ENCODE peak calls at places on chromosomes 3 and 15, in four cellular contexts. One of them, this sample, is unnamed.
A peak's percentile ranks its signal among the peaks of the same experiment; 100 is the strongest.

GRCh38 chr3:34046154-34046553 is 247.7 kb downstream of the PDCD6IP start:
- DNase-seq in mammary epithelial cell: no peak
- DNase-seq in GM23338: no peak
- DNase-seq in psoas muscle: no peak
- DNase-seq in this sample: no peak

GRCh38 chr3:53134631-53135232 is 4.5 kb upstream of the RFT1 start:
- DNase-seq in GM23338: peak; percentile 85
- DNase-seq in psoas muscle: peak; percentile 89
- DNase-seq in mammary epithelial cell: peak; percentile 59
- DNase-seq in this sample: peak; percentile 24

GRCh38 chr15:45402955-45403892 is 24.9 kb upstream of the GATM start:
- DNase-seq in mammary epithelial cell: peak; percentile 89
- DNase-seq in psoas muscle: peak; percentile 71
- DNase-seq in GM23338: peak; percentile 49
- DNase-seq in this sample: peak; percentile 47

GRCh38 chr15:87707581-87708130 is 548.9 kb downstream of the NTRK3 start:
- DNase-seq in psoas muscle: no peak
- DNase-seq in mammary epithelial cell: no peak
- DNase-seq in GM23338: no peak
- DNase-seq in this sample: no peak

GRCh38 chr15:85316244-85316934 is 64.0 kb upstream of the AKAP13 start:
- DNase-seq in GM23338: no peak
- DNase-seq in mammary epithelial cell: no peak
- DNase-seq in psoas muscle: no peak
- DNase-seq in this sample: no peak

GRCh38 chr3:65174713-65175112 is 486.9 kb upstream of the ADAMTS9 start:
- DNase-seq in GM23338: no peak
- DNase-seq in mammary epithelial cell: no peak
- DNase-seq in psoas muscle: no peak
- DNase-seq in this sample: no peak

GRCh38 chr3:155676252-155676981 is 68.5 kb downstream of the PLCH1 start:
- DNase-seq in mammary epithelial cell: peak; percentile 53
- DNase-seq in psoas muscle: peak; percentile 41
- DNase-seq in GM23338: peak; percentile 36
- DNase-seq in this sample: peak; percentile 34

GRCh38 chr3:61561374-61562041 is at the start of gene PTPRG:
- DNase-seq in psoas muscle: peak; percentile 95
- DNase-seq in GM23338: peak; percentile 93
- DNase-seq in mammary epithelial cell: peak; percentile 87
- DNase-seq in this sample: peak; percentile 89

GRCh38 chr3:138862924-138863775 is 28.4 kb upstream of the PIK3CB start:
- DNase-seq in psoas muscle: no peak
- DNase-seq in GM23338: peak; percentile 62
- DNase-seq in mammary epithelial cell: peak; percentile 96
- DNase-seq in this sample: peak; percentile 16

GRCh38 chr3:115921711-115922110 is 298.4 kb downstream of the GAP43 start:
- DNase-seq in GM23338: no peak
- DNase-seq in mammary epithelial cell: no peak
- DNase-seq in psoas muscle: no peak
- DNase-seq in this sample: no peak

GRCh38 chr3:31361391-31362273 is 171.1 kb upstream of the STT3B start:
- DNase-seq in mammary epithelial cell: peak; percentile 24
- DNase-seq in psoas muscle: no peak
- DNase-seq in GM23338: peak; percentile 3
- DNase-seq in this sample: peak; percentile 41

GRCh38 chr3:50292924-50293801 is 934 bp upstream of the IFRD2 start:
- DNase-seq in mammary epithelial cell: no peak
- DNase-seq in psoas muscle: no peak
- DNase-seq in GM23338: no peak
- DNase-seq in this sample: no peak
- H3K4me3 ChIP-seq in mammary epithelial cell: no peak overlapping the region
- H3K4me3 ChIP-seq in psoas muscle: peak overlapping the region; percentile 96
- H3K4me3 ChIP-seq in GM23338: peak overlapping the region; percentile 47
- H3K4me3 ChIP-seq in this sample: peak overlapping the region; percentile 73

DNA sequence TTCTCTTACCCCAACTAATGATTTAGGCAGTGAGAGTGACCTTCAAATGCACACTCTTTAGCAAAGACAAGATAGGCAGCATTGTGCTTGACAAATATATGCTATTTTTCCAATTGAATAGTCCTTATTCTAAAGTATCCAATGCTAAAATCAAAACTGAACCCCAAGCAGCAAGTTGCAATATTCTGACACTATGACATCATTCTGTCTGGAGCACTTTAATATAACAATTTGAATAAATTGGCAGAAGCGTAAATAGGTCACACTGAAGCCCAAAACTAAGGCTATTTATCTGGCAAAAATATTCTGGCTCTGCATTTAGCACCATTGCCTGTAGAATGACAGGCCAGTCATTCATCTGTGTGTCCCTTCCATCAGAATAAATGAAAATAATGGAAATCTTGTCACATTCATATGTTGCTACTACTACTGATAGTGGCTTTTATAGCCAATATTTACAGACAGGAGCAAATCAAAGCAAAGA is 2.9 kb downstream of the CBLB start:
- DNase-seq in psoas muscle: no peak
- DNase-seq in mammary epithelial cell: no peak
- DNase-seq in GM23338: no peak
- DNase-seq in this sample: no peak
- H3K4me1 ChIP-seq in psoas muscle: peaks cover 46% of the 10 kb centered on the region
- H3K4me1 ChIP-seq in mammary epithelial cell: peaks cover 13% of the 10 kb centered on the region
- H3K4me1 ChIP-seq in GM23338: peaks cover 20% of the 10 kb centered on the region
- H3K4me1 ChIP-seq in this sample: peaks cover 15% of the 10 kb centered on the region

DNA sequence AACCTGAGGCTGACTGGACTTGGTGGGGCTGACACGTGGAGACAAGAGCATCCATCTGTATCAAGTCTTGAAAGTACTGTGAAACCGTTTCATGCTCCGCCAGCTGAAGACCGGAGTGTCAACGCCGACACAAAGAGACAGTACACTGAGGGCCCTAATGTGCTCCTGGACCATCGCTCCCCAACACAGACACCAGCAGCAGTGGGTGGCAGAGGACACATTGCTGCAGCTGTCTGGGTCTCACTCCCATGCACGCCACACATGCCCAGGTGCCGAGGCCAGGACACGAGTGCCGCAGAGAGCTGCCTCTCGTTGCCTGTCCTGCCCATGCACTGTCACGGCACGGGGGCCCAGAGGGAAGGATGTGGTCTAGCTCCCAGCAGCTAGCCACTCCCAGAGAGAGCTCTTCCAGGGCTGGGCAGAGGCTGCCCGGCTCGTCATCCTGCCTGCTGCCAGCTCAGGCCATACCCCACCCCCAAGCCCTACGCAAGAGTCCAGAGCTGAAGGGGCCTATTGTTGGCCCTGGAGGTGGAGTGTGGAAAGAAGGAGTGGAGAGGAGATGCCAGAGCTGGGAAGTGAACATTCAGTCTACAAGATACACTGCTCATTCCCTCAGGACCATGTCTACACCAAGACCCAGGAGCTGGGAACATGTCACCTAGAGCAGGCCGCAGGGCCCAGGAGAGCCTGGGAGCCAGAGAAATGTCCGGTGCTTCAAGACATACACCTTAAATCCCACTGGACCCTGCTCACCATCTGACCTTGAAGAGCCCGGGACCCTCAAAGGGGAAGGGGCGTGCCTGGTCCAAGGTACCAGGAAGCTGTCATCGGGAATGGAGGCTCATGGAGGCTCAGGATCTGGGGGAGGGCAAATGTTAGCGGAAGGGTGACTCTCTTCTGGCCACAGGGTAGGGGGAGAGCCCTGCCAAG is 7.7 kb downstream of the TNK2 start:
- DNase-seq in GM23338: no peak
- DNase-seq in psoas muscle: peak; percentile 93
- DNase-seq in mammary epithelial cell: peak; percentile 99
- DNase-seq in this sample: no peak
- H3K4me3 ChIP-seq in GM23338: no peak overlapping the region
- H3K4me3 ChIP-seq in psoas muscle: no peak overlapping the region
- H3K4me3 ChIP-seq in mammary epithelial cell: no peak overlapping the region
- H3K4me3 ChIP-seq in this sample: no peak overlapping the region

GRCh38 chr3:50279255-50280016 is 549 bp downstream of the LSMEM2 start:
- DNase-seq in mammary epithelial cell: no peak
- DNase-seq in psoas muscle: no peak
- DNase-seq in GM23338: no peak
- DNase-seq in this sample: no peak
- H3K4me1 ChIP-seq in mammary epithelial cell: no peaks in the 10 kb centered on the region
- H3K4me1 ChIP-seq in psoas muscle: peaks cover 18% of the 10 kb centered on the region
- H3K4me1 ChIP-seq in GM23338: no peaks in the 10 kb centered on the region
- H3K4me1 ChIP-seq in this sample: no peaks in the 10 kb centered on the region

This sample was measured in SJSA1.